ENCODE peak calls at places on chromosomes 13 and 19, in eight cellular contexts. V, L, S, Q, X, A, I and D are unnamed samples.

GRCh38 chr19:16141043-16141442 is 2.4 kb upstream of the HSH2D start:
- DNase-seq in X (no peak), L (no peak), S (no peak), A (no peak), V (no peak), Q (no peak), I (no peak), D (peak)

GRCh38 chr13:80586356-80586755 is 245.4 kb upstream of the SPRY2 start:
- DNase-seq in A (no peak), L (no peak), S (peak), X (no peak), Q (no peak), I (no peak), V (no peak), D (no peak)

GRCh38 chr13:21673592-21674270 is 2.9 kb downstream of the FGF9 start:
- DNase-seq in Q (peak), I (peak), A (no peak), X (peak), S (peak), L (no peak), V (no peak), D (peak)

GRCh38 chr13:33175991-33176390 is 109.6 kb downstream of the STARD13 start:
- DNase-seq in S (peak), I (no peak), Q (no peak), X (no peak), A (no peak), V (no peak), L (no peak), D (no peak)

GRCh38 chr19:21947775-21948174 is 63.0 kb downstream of the ZNF208 start:
- DNase-seq in X (no peak), I (no peak), S (peak), L (no peak), A (no peak), V (no peak), Q (no peak), D (no peak)

GRCh38 chr19:29665215-29665825 is at the start of gene PLEKHF1:
- DNase-seq in S (peak), X (peak), L (peak), I (peak), V (no peak), Q (peak), A (peak), D (peak)

GRCh38 chr13:105702441-105702840 is 833.0 kb downstream of the EFNB2 start:
- DNase-seq in Q (no peak), S (no peak), A (no peak), V (no peak), I (no peak), L (no peak), X (no peak), D (no peak)

GRCh38 chr13:58452123-58452623 is 820.6 kb downstream of the PCDH17 start:
- DNase-seq in V (no peak), X (no peak), L (no peak), Q (no peak), A (no peak), S (peak), I (no peak), D (no peak)

GRCh38 chr13:44930907-44931676 is 58.2 kb downstream of the NUFIP1 start:
- DNase-seq in S (peak), L (no peak), I (no peak), V (no peak), A (no peak), Q (no peak), X (no peak), D (no peak)

GRCh38 chr13:43304945-43305344 is 281.6 kb downstream of the DNAJC15 start:
- DNase-seq in I (no peak), S (no peak), A (no peak), X (no peak), Q (no peak), L (no peak), V (no peak), D (no peak)

GRCh38 chr19:41994521-41994971 is 516 bp upstream of the ATP1A3 start:
- DNase-seq in A (no peak), I (no peak), V (no peak), Q (no peak), L (no peak), S (no peak), X (no peak), D (no peak)

GRCh38 chr13:109361562-109361961 is 424.8 kb downstream of the IRS2 start:
- DNase-seq in L (no peak), I (no peak), V (no peak), A (no peak), Q (no peak), S (no peak), X (peak), D (no peak)

GRCh38 chr13:51435002-51435578 is 17.7 kb downstream of the INTS6 start:
- DNase-seq in X (no peak), V (no peak), S (peak), A (no peak), L (no peak), Q (no peak), I (peak), D (no peak)

GRCh38 chr19:48881741-48882657 is 9.8 kb downstream of the PPP1R15A start:
- DNase-seq in Q (no peak), L (peak), V (no peak), I (no peak), S (no peak), X (no peak), A (no peak), D (no peak)

GRCh38 chr13:27403727-27404385 is 20.6 kb upstream of the GTF3A start:
- DNase-seq in V (no peak), Q (peak), L (no peak), I (no peak), A (no peak), X (no peak), S (no peak), D (no peak)

GRCh38 chr13:82011355-82011754 is 1670.4 kb upstream of the SPRY2 start:
- DNase-seq in V (no peak), A (no peak), L (no peak), S (no peak), Q (no peak), I (no peak), X (no peak), D (no peak)

GRCh38 chr13:30446122-30446500 is 19.6 kb downstream of the HMGB1 start:
- DNase-seq in V (no peak), Q (no peak), A (no peak), X (no peak), I (no peak), L (no peak), S (no peak), D (peak)

GRCh38 chr13:42280537-42280936 is 8.6 kb downstream of the AKAP11 start:
- DNase-seq in X (no peak), L (no peak), I (no peak), V (no peak), S (no peak), Q (no peak), A (no peak), D (no peak)

GRCh38 chr13:44199627-44200207 is 173.9 kb upstream of the SERP2 start:
- DNase-seq in V (no peak), I (no peak), L (no peak), Q (peak), S (no peak), X (no peak), A (no peak), D (no peak)

GRCh38 chr13:46173656-46174055 is 8.3 kb downstream of the LCP1 start:
- DNase-seq in A (no peak), S (no peak), X (no peak), L (no peak), I (no peak), V (no peak), Q (no peak), D (no peak)

GRCh38 chr19:2624537-2625091 is 77.9 kb downstream of the GNG7 start:
- DNase-seq in L (no peak), I (no peak), V (no peak), Q (peak), X (peak), S (no peak), A (peak), D (peak)

GRCh38 chr19:29665826-29666633 is 769 bp downstream of the PLEKHF1 start:
- DNase-seq in L (no peak), Q (peak), A (peak), V (no peak), X (peak), I (peak), S (peak), D (peak)

GRCh38 chr13:114174529-114174941 is 4.5 kb upstream of the CFAP97D2 start:
- DNase-seq in I (peak), A (no peak), S (peak), X (no peak), Q (no peak), L (no peak), V (no peak), D (no peak)

GRCh38 chr19:47681936-47682335 is 31.3 kb upstream of the EHD2 start:
- DNase-seq in X (no peak), I (no peak), Q (no peak), V (no peak), S (no peak), L (no peak), A (no peak), D (no peak)

GRCh38 chr19:15010497-15011255 is 31.0 kb upstream of the SLC1A6 start:
- DNase-seq in X (no peak), A (no peak), L (no peak), I (no peak), S (no peak), V (no peak), Q (no peak), D (no peak)

GRCh38 chr19:1284979-1285736 is 515 bp upstream of the EFNA2 start:
- DNase-seq in I (no peak), A (no peak), L (no peak), S (no peak), Q (no peak), V (no peak), X (no peak), D (no peak)

GRCh38 chr13:110414283-110414682 is 107.2 kb downstream of the COL4A2 start:
- DNase-seq in I (no peak), S (no peak), X (no peak), L (no peak), V (no peak), A (peak), Q (no peak), D (no peak)

GRCh38 chr13:110417537-110417908 is 110.4 kb downstream of the COL4A2 start:
- DNase-seq in S (no peak), Q (no peak), X (no peak), V (no peak), L (no peak), I (no peak), A (peak), D (no peak)

GRCh38 chr13:110416131-110416584 is 109.1 kb downstream of the COL4A2 start:
- DNase-seq in A (no peak), I (peak), V (peak), Q (no peak), X (no peak), S (peak), L (no peak), D (no peak)

GRCh38 chr13:110413311-110414040 is 106.4 kb downstream of the COL4A2 start:
- DNase-seq in X (no peak), Q (no peak), L (no peak), S (no peak), A (peak), I (no peak), V (no peak), D (no peak)

DNA sequence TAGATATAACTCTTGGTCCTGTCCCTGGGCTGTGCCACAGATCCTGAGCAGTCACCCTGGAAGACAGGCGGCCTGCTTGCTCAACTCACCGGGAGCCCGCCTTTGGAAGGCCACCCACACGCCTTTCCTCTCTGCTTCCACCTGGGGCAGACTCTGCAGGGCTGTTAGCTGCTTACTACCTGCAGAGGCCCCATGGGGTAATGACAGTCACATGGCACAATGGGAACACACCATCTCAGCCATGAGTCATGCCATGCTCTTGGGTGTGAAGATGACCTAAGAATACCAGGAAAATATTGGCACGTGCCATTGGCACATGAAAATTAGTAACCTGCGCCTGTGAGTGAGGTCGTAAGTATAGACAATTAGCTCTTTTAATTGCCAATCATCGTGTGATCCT is 108.6 kb downstream of the COL4A2 start:
- DNase-seq in S (no peak), X (no peak), A (peak), L (no peak), Q (no peak), I (peak), V (no peak), D (no peak)
- TF ChIP-seq CTCF in S (no peak), X (no peak), A (no peak), L (no peak), Q (no peak), I (no peak), V (no peak), D (no peak)

GRCh38 chr13:36211567-36211966 is 2.8 kb downstream of the SOHLH2 start:
- DNase-seq in Q (no peak), X (no peak), V (no peak), I (no peak), A (no peak), S (no peak), L (no peak), D (no peak)

GRCh38 chr13:36212789-36213188 is 1.6 kb downstream of the SOHLH2 start:
- DNase-seq in A (no peak), I (no peak), X (no peak), V (no peak), Q (no peak), L (no peak), S (no peak), D (no peak)

GRCh38 chr13:36207672-36208071 is 6.7 kb downstream of the SOHLH2 start:
- DNase-seq in A (no peak), L (no peak), S (no peak), I (no peak), Q (no peak), X (no peak), V (no peak), D (no peak)
- TF ChIP-seq CTCF in A (no peak), L (no peak), S (no peak), I (peak), Q (no peak), X (no peak), V (no peak), D (no peak)

DNA sequence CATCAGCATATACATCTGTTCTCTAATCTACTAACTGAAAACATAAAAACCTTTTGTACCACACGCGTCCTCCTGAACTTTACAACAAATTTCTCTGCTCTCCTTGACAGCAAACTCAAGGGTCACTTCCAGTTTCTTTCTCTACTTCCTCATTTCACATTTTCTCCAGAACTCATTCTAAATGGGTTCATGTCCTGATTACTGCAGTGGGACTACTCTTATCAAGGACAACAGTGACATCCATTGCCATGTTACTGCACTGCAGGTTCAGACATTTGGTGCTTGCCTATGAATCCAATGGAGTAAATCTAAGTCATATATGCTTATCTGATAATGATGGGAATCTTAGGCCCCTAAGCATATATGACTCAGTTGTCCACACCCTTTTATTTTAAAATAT is 35.3 kb downstream of the FPR3 start:
- DNase-seq in L (no peak), A (no peak), S (peak), I (no peak), X (no peak), V (no peak), Q (no peak), D (no peak)
- TF ChIP-seq CTCF in L (no peak), A (no peak), S (peak), I (no peak), X (peak), V (no peak), Q (no peak), D (peak)

GRCh38 chr13:47592256-47592655 is 408.8 kb downstream of the SUCLA2 start:
- DNase-seq in S (no peak), X (no peak), I (no peak), V (no peak), L (no peak), A (no peak), Q (no peak), D (no peak)

GRCh38 chr13:47598340-47598911 is 402.6 kb downstream of the SUCLA2 start:
- DNase-seq in I (peak), X (no peak), Q (no peak), S (peak), V (no peak), L (no peak), A (no peak), D (no peak)

DNA sequence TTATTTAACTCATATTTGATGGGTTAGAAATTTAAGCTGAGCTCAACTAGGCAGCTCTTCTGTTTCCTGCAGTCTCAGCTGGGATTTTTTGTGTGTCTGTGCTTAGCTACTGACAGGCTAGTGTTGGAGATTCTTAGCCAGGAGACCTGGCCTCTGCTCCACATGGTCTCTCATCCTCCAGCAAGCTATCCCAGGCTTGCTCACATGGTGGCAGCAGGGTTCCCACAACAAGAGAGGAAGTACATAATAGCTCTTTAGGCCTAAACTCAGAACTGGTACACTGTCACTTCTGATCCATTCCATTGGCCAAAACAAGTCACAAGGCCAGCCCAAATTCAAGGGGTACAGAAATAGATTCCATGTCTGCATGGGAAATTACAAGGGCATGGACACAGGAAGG is 406.2 kb downstream of the SUCLA2 start:
- DNase-seq in L (no peak), I (peak), X (no peak), Q (no peak), S (peak), A (no peak), V (no peak), D (no peak)
- TF ChIP-seq CTCF in L (no peak), I (no peak), X (no peak), Q (no peak), S (no peak), A (no peak), V (no peak), D (no peak)